ENCODE peak calls at places on chromosomes 12 and 14, in nine cellular contexts. U, D, C, Y, T, I, X, B and F are unnamed samples.
A peak's percentile ranks its signal among the peaks of the same experiment; 100 is the strongest.

GRCh38 chr12:53984901-53985357 is at the start of gene HOXC10:
- DNase-seq in U (peak; percentile 89), D (peak; percentile 80), C (peak; percentile 85), Y (peak; percentile 91), T (peak; percentile 75), I (peak; percentile 59), X (peak; percentile 97), B (peak; percentile 83), F (peak; percentile 91)

GRCh38 chr14:59490756-59491155 is 6.4 kb downstream of the JKAMP start:
- DNase-seq in U (no peak), D (no peak), C (no peak), Y (no peak), T (no peak), I (no peak), X (no peak), B (no peak), F (no peak)

GRCh38 chr14:79585845-79586244 is 625.5 kb downstream of the DIO2 start:
- DNase-seq in U (no peak), D (no peak), C (no peak), Y (no peak), T (peak; percentile 55), I (no peak), X (peak; percentile 24), B (no peak), F (no peak)

GRCh38 chr14:93619176-93619793 is 169.0 kb downstream of the PRIMA1 start:
- DNase-seq in U (no peak), D (peak; percentile 34), C (no peak), Y (no peak), T (peak; percentile 50), I (no peak), X (peak; percentile 62), B (peak; percentile 4), F (peak; percentile 58)

GRCh38 chr14:62889354-62889753 is 155.9 kb downstream of the KCNH5 start:
- DNase-seq in U (no peak), D (no peak), C (no peak), Y (no peak), T (peak; percentile 5), I (no peak), X (no peak), B (no peak), F (no peak)

GRCh38 chr14:55131782-55132181 is 2.7 kb downstream of the LGALS3 start:
- DNase-seq in U (no peak), D (no peak), C (no peak), Y (no peak), T (peak; percentile 22), I (no peak), X (peak; percentile 21), B (no peak), F (no peak)

GRCh38 chr12:124523071-124523470 is 44.3 kb downstream of the NCOR2 start:
- DNase-seq in U (no peak), D (peak; percentile 41), C (no peak), Y (no peak), T (no peak), I (peak; percentile 28), X (no peak), B (no peak), F (no peak)

GRCh38 chr12:28026701-28027100 is 54.2 kb upstream of the PTHLH start:
- DNase-seq in U (no peak), D (no peak), C (no peak), Y (no peak), T (no peak), I (no peak), X (peak; percentile 59), B (no peak), F (no peak)

DNA sequence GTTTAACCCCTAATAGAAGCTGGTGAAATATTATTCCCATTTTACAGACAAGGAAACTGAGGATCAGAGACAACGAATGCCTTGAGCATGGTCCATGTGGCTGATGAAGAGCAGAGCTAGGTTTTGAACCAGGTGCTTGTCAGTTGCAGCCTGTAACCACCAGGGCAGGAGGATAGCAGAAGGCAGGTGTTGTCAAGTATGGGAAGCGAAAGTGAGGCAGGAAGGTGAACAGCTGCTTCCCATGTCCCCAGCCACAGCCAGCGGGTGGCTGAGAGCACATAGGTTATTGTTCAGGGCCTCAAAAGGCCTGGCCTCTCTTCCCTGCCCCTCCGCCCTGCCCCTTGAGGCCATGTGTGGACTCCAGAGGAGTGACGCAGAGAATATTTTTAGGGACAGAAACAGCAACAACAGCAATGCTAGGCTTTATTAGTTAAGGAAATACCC is 39.6 kb downstream of the IQSEC3 start:
- DNase-seq in U (no peak), D (peak; percentile 51), C (no peak), Y (no peak), T (no peak), I (peak; percentile 32), X (peak; percentile 25), B (no peak), F (peak; percentile 81)
- TF ChIP-seq CTCF in U (no peak), D (no peak), C (no peak), Y (no peak), T (no peak), I (peak; percentile 41), X (no peak), B (no peak), F (no peak)

GRCh38 chr12:6323995-6324711 is 13.7 kb downstream of the PLEKHG6 start:
- DNase-seq in U (no peak), D (no peak), C (no peak), Y (no peak), T (no peak), I (no peak), X (peak; percentile 6), B (no peak), F (no peak)
- TF ChIP-seq CTCF in U (no peak), D (no peak), C (no peak), Y (no peak), T (no peak), I (no peak), X (no peak), B (no peak), F (no peak)

GRCh38 chr12:82688619-82689018 is 1.9 kb downstream of the TMTC2 start:
- DNase-seq in U (no peak), D (no peak), C (no peak), Y (no peak), T (no peak), I (no peak), X (no peak), B (no peak), F (no peak)

GRCh38 chr12:82685721-82686222 is 934 bp upstream of the TMTC2 start:
- DNase-seq in U (peak; percentile 41), D (peak; percentile 97), C (peak; percentile 95), Y (peak; percentile 98), T (peak; percentile 86), I (peak; percentile 93), X (peak; percentile 96), B (peak; percentile 77), F (peak; percentile 75)

GRCh38 chr12:82688035-82688501 is 1.4 kb downstream of the TMTC2 start:
- DNase-seq in U (no peak), D (no peak), C (no peak), Y (no peak), T (no peak), I (no peak), X (peak; percentile 20), B (no peak), F (peak; percentile 27)

GRCh38 chr12:82686223-82687019 is at the start of gene TMTC2:
- DNase-seq in U (peak; percentile 17), D (peak; percentile 94), C (peak; percentile 91), Y (peak; percentile 68), T (peak; percentile 82), I (peak; percentile 90), X (peak; percentile 89), B (peak; percentile 63), F (peak; percentile 97)

DNA sequence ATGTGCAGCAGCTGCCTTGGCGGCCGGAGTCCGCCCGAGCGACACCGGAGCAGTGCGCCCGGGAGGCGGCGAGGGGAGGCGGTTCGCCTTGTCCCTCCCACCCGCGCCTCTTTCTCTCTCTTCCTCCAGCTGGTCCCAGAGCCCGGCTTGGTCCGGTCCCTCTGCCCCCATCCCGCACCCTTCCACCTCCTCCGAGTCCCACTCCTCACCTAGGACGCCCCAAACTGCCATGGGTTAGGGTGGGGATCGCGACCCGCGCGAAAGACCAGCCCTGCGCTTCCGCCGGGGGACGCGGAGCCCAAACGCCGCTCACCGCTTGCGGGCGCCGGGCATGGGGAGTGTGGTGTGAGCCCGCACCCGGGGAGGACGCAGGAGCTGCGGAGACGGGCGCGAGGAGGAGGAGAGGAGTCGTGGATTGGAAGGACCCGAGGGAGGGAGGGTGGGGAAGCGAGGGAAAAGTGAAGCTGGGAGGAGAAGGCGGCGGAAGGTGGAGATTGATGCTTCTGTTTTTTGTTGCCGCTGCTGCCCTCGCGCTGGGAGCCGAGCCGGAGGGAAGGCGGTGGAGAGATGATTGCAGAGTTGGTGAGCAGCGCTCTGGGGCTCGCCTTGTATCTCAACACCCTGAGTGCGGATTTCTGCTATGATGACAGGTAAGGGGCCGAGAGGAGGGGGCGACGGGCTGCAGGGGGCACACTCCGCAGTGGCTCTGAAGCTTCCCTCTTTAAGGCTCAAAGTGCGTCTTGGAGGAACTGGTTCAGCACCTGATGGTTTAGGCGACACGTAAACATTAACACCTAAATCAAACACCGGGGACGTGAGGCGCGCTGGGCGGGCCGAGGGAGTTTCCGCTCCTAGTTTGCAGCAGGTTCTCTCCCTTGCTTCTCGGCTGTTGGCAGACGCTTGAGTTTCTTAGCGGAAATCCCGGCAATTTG is 580 bp downstream of the TMTC2 start:
- DNase-seq in U (no peak), D (peak; percentile 40), C (peak; percentile 33), Y (peak; percentile 24), T (peak; percentile 9), I (peak; percentile 38), X (peak; percentile 54), B (no peak), F (peak; percentile 73)
- TF ChIP-seq CTCF in U (no peak), D (no peak), C (no peak), Y (no peak), T (no peak), I (no peak), X (no peak), B (no peak), F (no peak)

GRCh38 chr12:697426-697825 is 34.2 kb upstream of the NINJ2 start:
- DNase-seq in U (no peak), D (no peak), C (no peak), Y (no peak), T (no peak), I (no peak), X (no peak), B (no peak), F (no peak)

GRCh38 chr12:701896-702539 is 38.8 kb upstream of the NINJ2 start:
- DNase-seq in U (no peak), D (no peak), C (no peak), Y (no peak), T (no peak), I (no peak), X (no peak), B (no peak), F (no peak)

GRCh38 chr12:704516-705242 is 41.4 kb upstream of the NINJ2 start:
- DNase-seq in U (no peak), D (no peak), C (no peak), Y (no peak), T (no peak), I (no peak), X (no peak), B (no peak), F (no peak)

GRCh38 chr12:694734-695503 is 31.7 kb upstream of the NINJ2 start:
- DNase-seq in U (no peak), D (no peak), C (no peak), Y (no peak), T (no peak), I (no peak), X (no peak), B (no peak), F (no peak)

GRCh38 chr12:700061-700460 is 36.8 kb upstream of the NINJ2 start:
- DNase-seq in U (no peak), D (no peak), C (no peak), Y (no peak), T (no peak), I (no peak), X (no peak), B (no peak), F (no peak)
- TF ChIP-seq CTCF in U (no peak), D (no peak), C (no peak), Y (no peak), T (no peak), I (no peak), X (no peak), B (no peak), F (no peak)